ENCODE peak calls at places on chromosome 14, in seven cellular contexts. W is H7, X is tibial nerve, S is mammary epithelial cell, K is dorsolateral prefrontal cortex, Z is GM23248, J is GM23338. D is an unnamed sample. For H3K27me3, the result is how much of the 10 kb centered on the place peaks cover.

GRCh38 chr14:37903561-37904191 is 304.0 kb upstream of the SSTR1 start:
- DNase-seq in W (peak), X (no peak), S (peak), K (no peak), Z (peak), J (peak), D (no peak)

GRCh38 chr14:68263563-68264350 is 444.2 kb downstream of the RAD51B start:
- DNase-seq in W (no peak), X (no peak), S (no peak), K (no peak), Z (peak), J (no peak), D (no peak)

GRCh38 chr14:69107407-69108003 is 45.4 kb downstream of the DCAF5 start:
- DNase-seq in W (peak), X (no peak), S (peak), K (no peak), Z (peak), J (peak), D (no peak)

GRCh38 chr14:74608959-74609611 is 3.0 kb downstream of the LTBP2 start:
- DNase-seq in W (peak), X (peak), S (peak), K (peak), Z (peak), J (peak), D (peak)

GRCh38 chr14:100098171-100098570 is 32.9 kb downstream of the EVL start:
- DNase-seq in W (no peak), X (no peak), S (no peak), K (no peak), Z (no peak), J (no peak), D (no peak)

GRCh38 chr14:102799684-102800562 is 22.7 kb downstream of the TRAF3 start:
- DNase-seq in W (peak), X (no peak), S (no peak), K (no peak), Z (peak), J (no peak), D (no peak)

GRCh38 chr14:71387753-71388152 is 480.5 kb downstream of the PCNX1 start:
- DNase-seq in W (no peak), X (no peak), S (no peak), K (no peak), Z (no peak), J (no peak), D (no peak)

GRCh38 chr14:30521899-30522736 is 36.8 kb upstream of the G2E3 start:
- DNase-seq in W (peak), X (no peak), S (peak), K (no peak), Z (peak), J (peak), D (no peak)

GRCh38 chr14:25607095-25607657 is 557.2 kb upstream of the STXBP6 start:
- DNase-seq in W (peak), X (no peak), S (no peak), K (no peak), Z (no peak), J (peak), D (peak)

GRCh38 chr14:61640834-61641170 is 54.5 kb upstream of the HIF1A start:
- DNase-seq in W (no peak), X (no peak), S (no peak), K (no peak), Z (no peak), J (no peak), D (no peak)

GRCh38 chr14:32762886-32763285 is 175.8 kb upstream of the NPAS3 start:
- DNase-seq in W (no peak), X (no peak), S (no peak), K (no peak), Z (peak), J (no peak), D (no peak)
- H3K4me3 ChIP-seq in W (no peak), X (no peak), S (no peak), K (no peak), Z (no peak), J (no peak), D (no peak)

DNA sequence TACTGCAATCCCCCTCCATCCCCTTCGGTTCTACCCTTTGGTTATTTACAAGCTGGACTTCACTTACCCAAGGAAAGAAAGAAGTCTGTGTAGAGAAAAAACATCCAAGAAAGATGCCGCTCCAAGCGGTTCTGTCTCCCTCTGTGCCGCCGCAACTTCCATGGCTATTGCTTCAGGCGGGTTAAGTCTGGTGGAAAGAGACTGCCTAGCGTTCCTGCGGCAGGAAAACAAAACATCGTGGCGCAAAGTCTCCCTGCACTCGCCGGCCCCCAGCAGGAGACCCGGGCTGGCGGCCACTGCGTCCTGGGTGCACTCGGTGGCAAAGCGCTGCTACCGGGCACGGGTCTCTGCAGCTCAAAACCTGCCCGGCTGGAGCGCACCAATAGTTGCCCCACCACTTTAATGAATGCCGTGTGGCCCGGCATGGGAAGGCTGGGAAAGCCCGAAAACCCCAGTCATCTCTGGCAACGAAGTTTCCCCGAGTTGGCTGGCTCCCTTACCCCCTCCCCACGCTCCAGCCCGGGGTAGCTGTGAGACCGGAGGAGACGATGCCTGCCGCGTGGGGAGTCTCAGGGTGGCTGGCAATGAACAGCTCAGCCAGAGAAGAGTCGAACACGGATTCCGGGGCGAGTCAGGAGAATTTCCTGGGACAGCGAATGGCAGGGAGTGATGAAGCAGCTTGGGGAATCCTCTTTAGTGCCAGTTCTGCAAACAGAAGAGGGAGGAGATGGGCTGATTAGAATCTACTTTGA is 3.5 kb upstream of the KCNK10 start:
- DNase-seq in W (peak), X (no peak), S (no peak), K (no peak), Z (no peak), J (peak), D (no peak)
- H3K27me3 ChIP-seq in W (half or more), X (half or more), S (under half), K (under half), Z (half or more), J (half or more), D (half or more)

GRCh38 chr14:95915326-95915725 is 38.7 kb downstream of the TUNAR start:
- DNase-seq in W (peak), X (no peak), S (no peak), K (no peak), Z (no peak), J (peak), D (peak)

GRCh38 chr14:95922080-95922479 is 45.4 kb downstream of the TUNAR start:
- DNase-seq in W (no peak), X (no peak), S (no peak), K (no peak), Z (no peak), J (no peak), D (no peak)

GRCh38 chr14:95918466-95918865 is 41.8 kb downstream of the TUNAR start:
- DNase-seq in W (no peak), X (no peak), S (no peak), K (no peak), Z (no peak), J (no peak), D (no peak)
- H3K4me3 ChIP-seq in W (no peak), X (no peak), S (no peak), K (no peak), Z (no peak), J (no peak), D (no peak)

GRCh38 chr14:36579001-36579555 is 3.3 kb downstream of the NKX2-8 start:
- DNase-seq in W (no peak), X (no peak), S (no peak), K (no peak), Z (no peak), J (no peak), D (no peak)
- H3K27me3 ChIP-seq in W (half or more), X (half or more), S (under half), K (under half), Z (half or more), J (half or more), D (half or more)

DNA sequence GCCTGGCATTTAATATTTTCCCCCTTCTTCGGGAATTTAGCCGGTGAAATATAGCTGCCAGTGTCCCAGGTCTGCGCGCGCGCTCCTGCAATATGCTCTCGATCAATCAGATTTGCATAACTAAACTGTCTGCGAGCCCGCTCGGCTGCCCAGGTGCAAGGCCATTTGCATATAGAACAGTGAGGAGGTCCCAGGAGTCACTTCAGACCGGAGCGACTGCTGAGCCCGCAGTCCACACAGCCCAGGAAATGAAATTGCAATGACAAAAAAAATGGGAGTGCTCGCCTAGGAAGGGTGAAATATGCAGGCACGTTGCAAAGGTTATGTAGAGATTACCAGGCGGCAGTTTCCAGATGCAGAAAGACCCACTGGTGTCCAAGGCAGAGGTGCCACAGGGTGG is 228.5 kb downstream of the VRK1 start:
- DNase-seq in W (peak), X (no peak), S (no peak), K (no peak), Z (no peak), J (peak), D (no peak)
- H3K4me3 ChIP-seq in W (no peak), X (no peak), S (no peak), K (no peak), Z (no peak), J (peak), D (no peak)

GRCh38 chr14:72600551-72601330 is 293.2 kb downstream of the DPF3 start:
- DNase-seq in W (peak), X (no peak), S (no peak), K (no peak), Z (no peak), J (no peak), D (no peak)
- H3K27me3 ChIP-seq in W (under half), X (under half), S (under half), K (under half), Z (under half), J (under half), D (under half)

GRCh38 chr14:105192866-105193731 is 12.0 kb upstream of the NUDT14 start:
- DNase-seq in W (no peak), X (no peak), S (no peak), K (no peak), Z (peak), J (no peak), D (no peak)

GRCh38 chr14:105195533-105196227 is 14.6 kb upstream of the NUDT14 start:
- DNase-seq in W (peak), X (no peak), S (no peak), K (no peak), Z (no peak), J (no peak), D (no peak)

GRCh38 chr14:105196228-105196960 is 15.3 kb upstream of the NUDT14 start:
- DNase-seq in W (peak), X (no peak), S (no peak), K (no peak), Z (no peak), J (peak), D (no peak)

GRCh38 chr14:105195051-105195450 is 13.9 kb upstream of the NUDT14 start:
- DNase-seq in W (no peak), X (no peak), S (no peak), K (no peak), Z (no peak), J (no peak), D (no peak)

DNA sequence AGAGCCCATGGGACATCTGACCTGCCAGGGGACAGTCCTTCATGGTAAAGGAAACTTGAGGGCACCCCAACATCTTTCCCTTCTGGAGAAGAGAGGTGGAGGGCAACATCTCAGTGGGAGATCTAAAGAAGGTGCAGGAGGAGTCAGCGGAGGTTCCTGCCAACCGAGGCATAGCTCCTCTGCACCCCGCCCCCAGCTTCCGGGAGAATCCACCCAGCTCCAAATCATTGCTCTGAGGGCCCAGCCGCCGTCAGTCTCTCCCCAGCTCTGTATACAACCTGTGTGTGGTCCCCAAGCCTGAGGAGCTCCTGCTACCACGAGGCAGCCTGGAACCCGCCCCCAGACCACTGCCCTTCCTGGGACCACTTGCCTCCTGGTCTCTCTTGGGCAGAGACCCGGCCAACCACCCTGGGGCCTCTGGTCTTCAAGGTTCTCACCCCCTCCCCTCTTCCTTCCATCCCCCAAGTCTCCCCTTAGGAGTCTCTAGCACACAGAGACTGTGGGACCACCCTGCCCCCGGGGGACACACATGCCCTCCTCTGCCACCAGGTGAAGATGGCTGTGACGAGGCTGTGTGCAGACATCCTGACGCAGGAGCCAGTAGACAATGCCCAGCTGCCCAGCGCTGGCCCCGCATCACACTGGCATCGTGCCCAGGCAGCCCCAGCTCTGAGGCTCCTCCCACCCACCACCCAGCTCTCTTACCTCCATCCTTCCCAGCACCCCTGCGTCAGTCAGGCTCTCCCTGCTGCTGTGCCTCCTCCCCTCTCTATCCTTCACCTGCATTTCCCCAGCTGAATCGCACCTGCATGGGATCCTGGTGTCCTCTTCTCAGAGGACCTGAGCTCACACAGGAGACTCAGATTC is 13.0 kb upstream of the NUDT14 start:
- DNase-seq in W (no peak), X (no peak), S (no peak), K (no peak), Z (peak), J (no peak), D (no peak)
- H3K4me3 ChIP-seq in W (no peak), X (no peak), S (no peak), K (no peak), Z (no peak), J (no peak), D (no peak)

DNA sequence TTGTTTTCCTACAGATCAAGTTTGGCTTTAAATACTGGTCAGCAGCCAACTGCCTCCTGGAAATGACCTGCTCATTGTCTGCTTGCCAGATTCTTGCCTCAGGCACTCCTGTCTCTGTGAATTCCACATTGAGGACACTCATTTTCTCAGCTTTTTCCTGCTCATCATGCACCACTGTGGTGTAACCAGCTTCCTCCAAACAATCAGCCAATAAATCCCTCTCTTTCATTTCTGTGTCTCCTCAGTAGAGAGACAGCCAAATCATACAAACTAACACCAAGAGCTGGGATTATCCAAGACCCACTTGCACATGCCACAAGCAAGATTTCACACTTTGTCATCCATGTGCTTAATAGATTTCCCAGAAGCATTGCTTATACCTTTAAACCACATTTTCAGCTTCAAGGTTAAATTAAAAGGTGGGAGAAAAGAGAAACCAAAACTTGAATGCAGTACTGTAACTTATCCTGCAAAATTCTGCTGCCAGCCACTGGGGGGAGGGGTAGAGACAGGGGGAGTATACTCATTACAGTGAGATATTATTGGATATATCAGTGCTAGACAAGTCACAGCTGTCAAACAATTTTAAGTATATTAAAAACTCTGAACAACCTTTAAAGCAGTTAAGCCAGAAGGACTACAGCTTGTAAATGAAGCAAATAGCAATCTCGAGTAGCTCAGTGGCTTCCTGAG is 105.0 kb downstream of the PPP2R5E start:
- DNase-seq in W (peak), X (no peak), S (peak), K (no peak), Z (peak), J (peak), D (no peak)
- H3K27me3 ChIP-seq in W (under half), X (under half), S (under half), K (under half), Z (under half), J (under half), D (under half)

DNA sequence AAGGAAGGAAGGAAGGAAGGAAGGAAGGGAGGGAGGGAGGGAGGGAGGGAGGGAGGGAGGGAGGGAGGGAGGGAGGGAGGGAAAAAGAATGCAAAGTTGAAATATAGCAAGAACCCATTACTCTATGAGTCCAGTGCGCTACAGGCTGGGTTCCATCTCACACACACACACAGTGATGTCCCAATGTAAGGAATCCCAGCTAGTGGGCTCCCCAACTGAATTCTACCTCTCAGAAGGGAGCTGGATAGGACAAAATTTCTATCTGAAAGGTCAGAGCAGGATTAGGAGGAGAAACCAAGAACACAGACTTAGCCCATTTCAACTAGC is 173.4 kb downstream of the DAD1 start:
- DNase-seq in W (no peak), X (no peak), S (no peak), K (no peak), Z (no peak), J (no peak), D (no peak)
- H3K4me3 ChIP-seq in W (no peak), X (no peak), S (no peak), K (no peak), Z (no peak), J (no peak), D (no peak)

GRCh38 chr14:73238941-73239340 is 1.6 kb downstream of the PAPLN start:
- DNase-seq in W (no peak), X (peak), S (no peak), K (no peak), Z (no peak), J (no peak), D (no peak)

GRCh38 chr14:73242274-73242960 is 5.1 kb downstream of the PAPLN start:
- DNase-seq in W (peak), X (no peak), S (no peak), K (no peak), Z (no peak), J (no peak), D (no peak)

GRCh38 chr14:73239463-73240241 is 2.3 kb downstream of the PAPLN start:
- DNase-seq in W (peak), X (peak), S (peak), K (no peak), Z (peak), J (peak), D (no peak)

GRCh38 chr14:73241481-73242165 is 4.3 kb downstream of the PAPLN start:
- DNase-seq in W (peak), X (no peak), S (no peak), K (no peak), Z (peak), J (peak), D (no peak)

DNA sequence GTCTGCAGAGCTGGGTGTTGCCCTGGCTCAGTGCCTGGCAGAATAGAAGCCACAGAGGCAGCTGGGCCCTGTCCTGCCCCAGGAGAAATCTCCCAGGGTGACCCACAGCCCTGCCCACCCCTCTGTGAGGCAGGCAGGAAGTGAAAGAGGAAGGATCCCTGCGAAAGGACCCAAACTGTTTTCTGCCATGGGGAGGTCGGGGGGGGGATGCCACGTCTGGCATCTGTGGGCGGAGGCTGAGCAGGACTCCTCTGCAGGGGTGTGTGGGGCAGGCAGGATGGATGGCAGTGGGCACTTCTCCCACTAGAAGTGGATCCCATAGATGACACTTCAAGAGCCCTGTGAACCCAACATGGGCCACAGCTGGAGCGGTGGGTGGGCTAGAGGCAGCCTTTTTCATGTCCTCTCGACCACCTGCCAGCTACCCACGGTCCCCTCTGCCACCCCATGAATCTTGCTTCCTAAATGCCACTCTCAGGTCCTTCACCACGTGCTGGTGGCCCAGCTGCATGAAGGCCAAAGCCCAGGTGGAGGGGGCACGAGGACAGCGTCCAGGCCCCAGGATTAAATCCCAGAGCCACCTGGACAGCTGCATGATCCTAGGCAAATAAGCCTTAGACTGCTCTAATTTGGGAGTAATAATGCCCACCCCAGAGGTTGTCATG is 3.6 kb downstream of the PAPLN start:
- DNase-seq in W (no peak), X (no peak), S (no peak), K (no peak), Z (no peak), J (no peak), D (no peak)
- H3K27me3 ChIP-seq in W (half or more), X (under half), S (under half), K (under half), Z (under half), J (half or more), D (under half)

D was measured in iPS DF 6.9.